ENCODE peak calls at places on chromosomes 16 and 17, in five cellular contexts. P is suprapubic skin; A is CD8-positive, alpha-beta T cell; Y is CD8-positive, alpha-beta memory T cell; K is cardiac muscle cell. J is an unnamed sample. For H3K9me3, the result is how much of the 10 kb centered on the place peaks cover.

GRCh38 chr17:55527520-55528118 is 16.4 kb upstream of the SMIM36 start:
- DNase-seq in P (no peak), A (no peak), Y (no peak), K (peak), J (no peak)

GRCh38 chr16:31033709-31034492 is 543 bp downstream of the STX4 start:
- DNase-seq in P (peak), A (peak), Y (peak), K (peak), J (peak)

GRCh38 chr16:88681084-88681680 is 5.1 kb downstream of the SNAI3 start:
- DNase-seq in P (peak), A (peak), Y (peak), K (no peak), J (peak)

GRCh38 chr16:4882633-4883285 is 35.5 kb downstream of the UBN1 start:
- DNase-seq in P (no peak), A (no peak), Y (no peak), K (peak), J (no peak)

GRCh38 chr17:14312522-14312921 is 11.6 kb downstream of the HS3ST3B1 start:
- DNase-seq in P (no peak), A (no peak), Y (no peak), K (no peak), J (no peak)

GRCh38 chr17:17546399-17547185 is 44.9 kb downstream of the PEMT start:
- DNase-seq in P (no peak), A (no peak), Y (no peak), K (no peak), J (no peak)

GRCh38 chr17:11264183-11264871 is 23.3 kb downstream of the SHISA6 start:
- DNase-seq in P (no peak), A (no peak), Y (no peak), K (no peak), J (no peak)

GRCh38 chr16:4370570-4371480 is 823 bp upstream of the VASN start:
- DNase-seq in P (peak), A (no peak), Y (no peak), K (no peak), J (no peak)

GRCh38 chr17:30393911-30394867 is 15.5 kb downstream of the CPD start:
- DNase-seq in P (no peak), A (no peak), Y (no peak), K (no peak), J (no peak)

GRCh38 chr17:8470447-8471047 is 34.9 kb downstream of the NDEL1 start:
- DNase-seq in P (no peak), A (no peak), Y (no peak), K (no peak), J (no peak)

GRCh38 chr16:55665511-55665910 is 9.7 kb downstream of the SLC6A2 start:
- DNase-seq in P (no peak), A (no peak), Y (no peak), K (no peak), J (no peak)

GRCh38 chr16:57732011-57732410 is 3.6 kb upstream of the KATNB1 start:
- DNase-seq in P (no peak), A (no peak), Y (no peak), K (no peak), J (no peak)

GRCh38 chr17:83121921-83122820 is 42.8 kb downstream of the METRNL start:
- DNase-seq in P (peak), A (no peak), Y (no peak), K (no peak), J (no peak)

GRCh38 chr17:67765623-67766022 is 47.9 kb downstream of the NOL11 start:
- DNase-seq in P (no peak), A (no peak), Y (no peak), K (no peak), J (no peak)

GRCh38 chr17:44005865-44006580 is 1.6 kb downstream of the NAGS start:
- DNase-seq in P (no peak), A (peak), Y (peak), K (peak), J (peak)

GRCh38 chr16:4179020-4179419 is 62.8 kb upstream of the ADCY9 start:
- DNase-seq in P (peak), A (no peak), Y (no peak), K (no peak), J (no peak)

GRCh38 chr17:40095944-40096791 is 4.2 kb downstream of the NR1D1 start:
- DNase-seq in P (no peak), A (peak), Y (peak), K (no peak), J (peak)

GRCh38 chr16:695355-696089 is 5.3 kb upstream of the WDR24 start:
- DNase-seq in P (peak), A (peak), Y (peak), K (peak), J (peak)

GRCh38 chr17:14276535-14277250 is 24.2 kb upstream of the HS3ST3B1 start:
- DNase-seq in P (no peak), A (no peak), Y (no peak), K (no peak), J (no peak)

GRCh38 chr16:49602201-49603041 is 228.8 kb downstream of the C16orf78 start:
- DNase-seq in P (no peak), A (no peak), Y (no peak), K (no peak), J (no peak)

GRCh38 chr17:69516225-69516624 is 101.7 kb downstream of the MAP2K6 start:
- DNase-seq in P (no peak), A (no peak), Y (no peak), K (no peak), J (no peak)

GRCh38 chr16:85871756-85872155 is 27.2 kb upstream of the IRF8 start:
- DNase-seq in P (no peak), A (no peak), Y (no peak), K (no peak), J (no peak)

GRCh38 chr16:56267888-56268287 is 76.6 kb downstream of the GNAO1 start:
- DNase-seq in P (no peak), A (no peak), Y (no peak), K (no peak), J (no peak)

GRCh38 chr17:50218071-50218759 is 16.8 kb upstream of the COL1A1 start:
- DNase-seq in P (no peak), A (no peak), Y (no peak), K (no peak), J (no peak)

GRCh38 chr17:63930951-63931575 is 1.1 kb downstream of the CD79B start:
- DNase-seq in P (peak), A (peak), Y (peak), K (no peak), J (peak)

GRCh38 chr16:508884-509736 is 18.4 kb upstream of the CAPN15 start:
- DNase-seq in P (no peak), A (no peak), Y (no peak), K (no peak), J (no peak)

GRCh38 chr17:17419621-17420020 is 57.2 kb upstream of the MED9 start:
- DNase-seq in P (peak), A (no peak), Y (no peak), K (no peak), J (no peak)

GRCh38 chr16:86663691-86664517 is 85.6 kb downstream of the FOXL1 start:
- DNase-seq in P (no peak), A (no peak), Y (no peak), K (no peak), J (no peak)

GRCh38 chr16:1361685-1362360 is 10.1 kb downstream of the GNPTG start:
- DNase-seq in P (no peak), A (no peak), Y (no peak), K (no peak), J (no peak)

GRCh38 chr17:81558941-81559806 is 7.0 kb upstream of the FAAP100 start:
- DNase-seq in P (no peak), A (no peak), Y (no peak), K (no peak), J (no peak)

GRCh38 chr17:48909796-48910195 is 1.6 kb downstream of the UBE2Z start:
- DNase-seq in P (no peak), A (no peak), Y (no peak), K (no peak), J (no peak)

GRCh38 chr17:40707720-40708119 is 4.2 kb upstream of the KRT24 start:
- DNase-seq in P (peak), A (no peak), Y (no peak), K (no peak), J (no peak)

GRCh38 chr16:31875112-31875803 is 1.7 kb downstream of the ZNF267 start:
- DNase-seq in P (no peak), A (no peak), Y (no peak), K (no peak), J (no peak)

GRCh38 chr17:19014628-19015215 is 10.2 kb upstream of the FAM83G start:
- DNase-seq in P (no peak), A (no peak), Y (no peak), K (no peak), J (no peak)

GRCh38 chr17:78661092-78661770 is 84.0 kb upstream of the DNAH17 start:
- DNase-seq in P (no peak), A (no peak), Y (no peak), K (no peak), J (no peak)
- H3K27ac ChIP-seq in P (no peak), A (no peak), Y (no peak), K (no peak), J (no peak)

GRCh38 chr17:1590747-1591473 is 28.3 kb upstream of the PITPNA start:
- DNase-seq in P (no peak), A (no peak), Y (no peak), K (no peak), J (no peak)
- H3K4me3 ChIP-seq in P (no peak), A (no peak), Y (no peak), K (no peak), J (no peak)

GRCh38 chr16:70741779-70742125 is 55.9 kb upstream of the MTSS2 start:
- DNase-seq in P (no peak), A (no peak), Y (no peak), K (no peak), J (no peak)
- H3K9me3 ChIP-seq in P (under half), A (under half), Y (under half), K (under half), J (under half)

GRCh38 chr17:42315402-42316156 is 27.3 kb downstream of the STAT5A start:
- DNase-seq in P (no peak), A (peak), Y (peak), K (no peak), J (peak)
- H3K27ac ChIP-seq in P (no peak), A (peak), Y (peak), K (no peak), J (peak)

GRCh38 chr17:12588531-12588930 is 77.2 kb upstream of the MYOCD start:
- DNase-seq in P (no peak), A (no peak), Y (no peak), K (no peak), J (no peak)
- H3K4me3 ChIP-seq in P (no peak), A (no peak), Y (no peak), K (no peak), J (no peak)

GRCh38 chr17:26818736-26819135 is 475.2 kb upstream of the WSB1 start:
- DNase-seq in P (no peak), A (no peak), Y (no peak), K (no peak), J (no peak)
- H3K9me3 ChIP-seq in P (half or more), A (under half), Y (under half), K (under half), J (under half)

J was measured in CD4-positive, alpha-beta memory T cell.